ENCODE peak calls at places on chromosomes 3 and 15, in eight cellular contexts. One of them, this sample, is unnamed.

GRCh38 chr3:51500632-51501131 is 867 bp upstream of the DCAF1 start:
- DNase-seq in iris pigment epithelial cell: no peak
- DNase-seq in naive thymus-derived CD8-positive, alpha-beta T cell: peak
- DNase-seq in breast epithelium: no peak
- DNase-seq in cardiac muscle cell: no peak
- DNase-seq in CD8-positive, alpha-beta memory T cell: no peak
- DNase-seq in GOT3: no peak
- DNase-seq in stimulated activated CD4-positive, alpha-beta T cell treated with anti-CD3 and anti-CD28 coated beads, Interleukin-1b, Interleukin-23, amount 100 ng/mL, for 4 hours: no peak
- DNase-seq in this sample: no peak

GRCh38 chr3:152470095-152470494 is 201.4 kb downstream of the MBNL1 start:
- DNase-seq in iris pigment epithelial cell: no peak
- DNase-seq in naive thymus-derived CD8-positive, alpha-beta T cell: no peak
- DNase-seq in breast epithelium: no peak
- DNase-seq in cardiac muscle cell: no peak
- DNase-seq in CD8-positive, alpha-beta memory T cell: no peak
- DNase-seq in GOT3: no peak
- DNase-seq in stimulated activated CD4-positive, alpha-beta T cell treated with anti-CD3 and anti-CD28 coated beads, Interleukin-1b, Interleukin-23, amount 100 ng/mL, for 4 hours: no peak
- DNase-seq in this sample: no peak

GRCh38 chr15:37084602-37085001 is 15.7 kb downstream of the MEIS2 start:
- DNase-seq in iris pigment epithelial cell: no peak
- DNase-seq in naive thymus-derived CD8-positive, alpha-beta T cell: no peak
- DNase-seq in breast epithelium: no peak
- DNase-seq in cardiac muscle cell: no peak
- DNase-seq in CD8-positive, alpha-beta memory T cell: no peak
- DNase-seq in GOT3: no peak
- DNase-seq in stimulated activated CD4-positive, alpha-beta T cell treated with anti-CD3 and anti-CD28 coated beads, Interleukin-1b, Interleukin-23, amount 100 ng/mL, for 4 hours: no peak
- DNase-seq in this sample: no peak

GRCh38 chr3:141575879-141576743 is 89.3 kb downstream of the RASA2 start:
- DNase-seq in iris pigment epithelial cell: peak
- DNase-seq in naive thymus-derived CD8-positive, alpha-beta T cell: no peak
- DNase-seq in breast epithelium: no peak
- DNase-seq in cardiac muscle cell: peak
- DNase-seq in CD8-positive, alpha-beta memory T cell: no peak
- DNase-seq in GOT3: no peak
- DNase-seq in stimulated activated CD4-positive, alpha-beta T cell treated with anti-CD3 and anti-CD28 coated beads, Interleukin-1b, Interleukin-23, amount 100 ng/mL, for 4 hours: no peak
- DNase-seq in this sample: no peak

GRCh38 chr3:94671078-94671477 is 608.2 kb downstream of the NSUN3 start:
- DNase-seq in iris pigment epithelial cell: no peak
- DNase-seq in naive thymus-derived CD8-positive, alpha-beta T cell: no peak
- DNase-seq in breast epithelium: no peak
- DNase-seq in cardiac muscle cell: no peak
- DNase-seq in CD8-positive, alpha-beta memory T cell: no peak
- DNase-seq in GOT3: no peak
- DNase-seq in stimulated activated CD4-positive, alpha-beta T cell treated with anti-CD3 and anti-CD28 coated beads, Interleukin-1b, Interleukin-23, amount 100 ng/mL, for 4 hours: no peak
- DNase-seq in this sample: no peak

GRCh38 chr15:74387988-74388955 is 20.8 kb upstream of the CYP11A1 start:
- DNase-seq in iris pigment epithelial cell: no peak
- DNase-seq in naive thymus-derived CD8-positive, alpha-beta T cell: no peak
- DNase-seq in breast epithelium: no peak
- DNase-seq in cardiac muscle cell: peak
- DNase-seq in CD8-positive, alpha-beta memory T cell: no peak
- DNase-seq in GOT3: no peak
- DNase-seq in stimulated activated CD4-positive, alpha-beta T cell treated with anti-CD3 and anti-CD28 coated beads, Interleukin-1b, Interleukin-23, amount 100 ng/mL, for 4 hours: no peak
- DNase-seq in this sample: no peak

GRCh38 chr3:5013021-5013906 is 34.0 kb downstream of the BHLHE40 start:
- DNase-seq in iris pigment epithelial cell: peak
- DNase-seq in naive thymus-derived CD8-positive, alpha-beta T cell: no peak
- DNase-seq in breast epithelium: peak
- DNase-seq in cardiac muscle cell: no peak
- DNase-seq in CD8-positive, alpha-beta memory T cell: no peak
- DNase-seq in GOT3: no peak
- DNase-seq in stimulated activated CD4-positive, alpha-beta T cell treated with anti-CD3 and anti-CD28 coated beads, Interleukin-1b, Interleukin-23, amount 100 ng/mL, for 4 hours: no peak
- DNase-seq in this sample: no peak

GRCh38 chr3:82954486-82954885 is 1193.0 kb upstream of the GBE1 start:
- DNase-seq in iris pigment epithelial cell: no peak
- DNase-seq in naive thymus-derived CD8-positive, alpha-beta T cell: no peak
- DNase-seq in breast epithelium: no peak
- DNase-seq in cardiac muscle cell: no peak
- DNase-seq in CD8-positive, alpha-beta memory T cell: no peak
- DNase-seq in GOT3: no peak
- DNase-seq in stimulated activated CD4-positive, alpha-beta T cell treated with anti-CD3 and anti-CD28 coated beads, Interleukin-1b, Interleukin-23, amount 100 ng/mL, for 4 hours: no peak
- DNase-seq in this sample: no peak

GRCh38 chr3:125022186-125022585 is 33.6 kb downstream of the HEG1 start:
- DNase-seq in iris pigment epithelial cell: no peak
- DNase-seq in naive thymus-derived CD8-positive, alpha-beta T cell: no peak
- DNase-seq in breast epithelium: no peak
- DNase-seq in cardiac muscle cell: no peak
- DNase-seq in CD8-positive, alpha-beta memory T cell: no peak
- DNase-seq in GOT3: no peak
- DNase-seq in stimulated activated CD4-positive, alpha-beta T cell treated with anti-CD3 and anti-CD28 coated beads, Interleukin-1b, Interleukin-23, amount 100 ng/mL, for 4 hours: no peak
- DNase-seq in this sample: no peak

GRCh38 chr3:45212095-45212468 is 14.0 kb downstream of the TMEM158 start:
- DNase-seq in iris pigment epithelial cell: no peak
- DNase-seq in naive thymus-derived CD8-positive, alpha-beta T cell: no peak
- DNase-seq in breast epithelium: no peak
- DNase-seq in cardiac muscle cell: no peak
- DNase-seq in CD8-positive, alpha-beta memory T cell: no peak
- DNase-seq in GOT3: no peak
- DNase-seq in stimulated activated CD4-positive, alpha-beta T cell treated with anti-CD3 and anti-CD28 coated beads, Interleukin-1b, Interleukin-23, amount 100 ng/mL, for 4 hours: no peak
- DNase-seq in this sample: no peak

GRCh38 chr3:167723025-167723512 is 11.6 kb downstream of the PDCD10 start:
- DNase-seq in iris pigment epithelial cell: no peak
- DNase-seq in naive thymus-derived CD8-positive, alpha-beta T cell: no peak
- DNase-seq in breast epithelium: no peak
- DNase-seq in cardiac muscle cell: no peak
- DNase-seq in CD8-positive, alpha-beta memory T cell: no peak
- DNase-seq in GOT3: no peak
- DNase-seq in stimulated activated CD4-positive, alpha-beta T cell treated with anti-CD3 and anti-CD28 coated beads, Interleukin-1b, Interleukin-23, amount 100 ng/mL, for 4 hours: no peak
- DNase-seq in this sample: no peak

This sample was measured in brain pericyte.